ENCODE peak calls at places on chromosomes 1 and 21, in seven cellular contexts. B, F, X, N, R, V and K are unnamed samples.
A peak's percentile ranks its signal among the peaks of the same experiment; 100 is the strongest.

GRCh38 chr1:178928041-178928440 is 57.2 kb upstream of the ANGPTL1 start:
- DNase-seq in B (no peak), F (no peak), X (no peak), N (no peak), R (no peak), V (no peak), K (no peak)

GRCh38 chr1:43560286-43560685 is 29.6 kb downstream of the PTPRF start:
- DNase-seq in B (no peak), F (no peak), X (no peak), N (no peak), R (no peak), V (no peak), K (no peak)

GRCh38 chr1:42529724-42530161 is 66.7 kb downstream of the CCDC30 start:
- DNase-seq in B (no peak), F (no peak), X (peak; percentile 72), N (no peak), R (no peak), V (no peak), K (no peak)

GRCh38 chr1:107138767-107139445 is 1.9 kb upstream of the NTNG1 start:
- DNase-seq in B (no peak), F (no peak), X (peak; percentile 13), N (no peak), R (no peak), V (no peak), K (no peak)

GRCh38 chr1:21919520-21919919 is 17.6 kb downstream of the HSPG2 start:
- DNase-seq in B (no peak), F (no peak), X (peak; percentile 86), N (no peak), R (peak; percentile 58), V (no peak), K (no peak)

GRCh38 chr1:2403273-2403672 is 9.1 kb downstream of the PEX10 start:
- DNase-seq in B (no peak), F (no peak), X (no peak), N (no peak), R (no peak), V (no peak), K (no peak)

GRCh38 chr1:69913967-69914366 is 291.4 kb downstream of the LRRC40 start:
- DNase-seq in B (no peak), F (no peak), X (peak; percentile 15), N (no peak), R (no peak), V (no peak), K (no peak)

GRCh38 chr1:212981025-212981495 is 30.7 kb downstream of the VASH2 start:
- DNase-seq in B (no peak), F (no peak), X (no peak), N (no peak), R (no peak), V (no peak), K (no peak)

GRCh38 chr1:25993197-25993951 is 4.5 kb downstream of the PAFAH2 start:
- DNase-seq in B (no peak), F (no peak), X (no peak), N (no peak), R (peak; percentile 58), V (no peak), K (no peak)

GRCh38 chr1:152869808-152870419 is 8.2 kb upstream of the SMCP start:
- DNase-seq in B (peak; percentile 60), F (peak; percentile 81), X (peak; percentile 51), N (peak; percentile 65), R (peak; percentile 77), V (peak; percentile 40), K (no peak)

GRCh38 chr21:29526545-29526944 is 227.8 kb downstream of the BACH1 start:
- DNase-seq in B (no peak), F (no peak), X (no peak), N (no peak), R (no peak), V (no peak), K (no peak)

GRCh38 chr1:226685196-226685820 is 53.8 kb downstream of the ITPKB start:
- DNase-seq in B (no peak), F (no peak), X (no peak), N (no peak), R (no peak), V (no peak), K (no peak)

DNA sequence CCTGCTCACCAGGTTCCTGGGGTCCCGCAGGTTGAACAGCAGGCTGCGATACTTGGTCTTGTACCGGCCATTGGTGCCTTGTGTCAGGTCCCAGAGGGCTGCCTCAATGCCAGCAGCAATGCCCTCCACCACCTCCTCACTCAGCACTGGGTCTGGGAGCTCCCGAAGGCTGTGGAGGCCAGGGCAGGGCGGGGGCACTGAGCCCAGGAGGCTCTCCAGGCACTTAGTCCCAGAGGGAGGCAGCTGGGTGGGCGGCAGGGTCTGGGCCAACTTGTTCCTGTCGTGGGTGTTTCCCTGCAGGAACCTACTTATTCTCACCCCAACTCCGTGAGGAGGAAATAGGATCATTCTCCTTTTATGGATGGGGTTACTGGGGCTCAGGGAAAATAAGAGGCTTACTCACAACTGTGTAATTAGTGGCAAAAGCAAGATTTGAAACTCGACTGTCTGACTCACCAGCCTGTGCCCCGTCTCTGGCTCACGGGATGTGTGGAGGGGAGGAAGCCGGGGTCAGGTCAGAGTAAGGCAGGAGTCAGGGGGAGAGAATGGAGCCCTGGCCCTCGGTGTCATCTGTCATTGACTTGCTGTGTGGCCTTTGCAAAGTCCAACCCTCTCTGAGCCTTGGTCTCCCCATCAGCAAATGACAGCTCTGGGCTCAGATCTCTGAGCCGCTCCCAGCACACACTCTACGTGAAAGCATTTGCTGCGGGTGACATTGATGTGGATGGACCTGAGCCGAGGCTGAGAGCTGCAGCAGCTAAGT is 17.2 kb downstream of the SPOCD1 start:
- DNase-seq in B (peak; percentile 16), F (peak; percentile 34), X (peak; percentile 90), N (no peak), R (no peak), V (no peak), K (no peak)
- TF ChIP-seq RFX5 in B (no peak), F (no peak), X (no peak), N (no peak), R (no peak), V (no peak), K (no peak)

DNA sequence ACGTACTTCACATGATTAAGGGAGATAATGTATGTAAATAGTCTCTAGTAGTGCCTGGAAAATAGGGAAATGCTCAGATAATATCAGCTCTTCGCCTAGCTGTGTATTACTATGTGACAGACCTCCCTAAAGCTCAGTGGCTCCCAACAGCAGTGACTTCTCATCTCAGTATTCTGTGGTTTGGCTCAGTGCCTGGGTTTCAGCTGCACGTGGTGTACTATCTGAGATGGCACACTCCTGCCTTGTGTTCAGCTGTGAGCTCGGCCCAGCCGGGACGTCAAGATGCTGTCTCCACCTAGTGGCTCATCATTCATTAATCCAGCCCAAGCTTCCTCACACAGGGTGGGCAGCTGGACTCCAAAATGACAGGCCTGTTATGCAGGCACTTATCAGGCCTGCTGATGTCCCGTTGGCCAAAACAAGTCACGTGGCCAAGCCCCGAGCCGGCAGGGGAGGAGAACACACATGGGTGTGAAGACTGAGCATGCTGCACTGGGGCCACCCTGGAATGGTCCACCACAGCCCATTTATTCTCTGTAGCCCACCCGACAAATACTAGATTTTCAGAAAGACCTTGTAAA is 17.8 kb downstream of the SLFNL1 start:
- DNase-seq in B (peak; percentile 87), F (peak; percentile 79), X (peak; percentile 100), N (peak; percentile 86), R (peak; percentile 96), V (peak; percentile 95), K (no peak)
- H3K4me1 ChIP-seq in B (peaks cover 7% of the 10 kb centered on the region), F (peaks cover 85% of the 10 kb centered on the region), X (peaks cover 14% of the 10 kb centered on the region), N (peaks cover 18% of the 10 kb centered on the region), R (peaks cover 13% of the 10 kb centered on the region), V (peaks cover 9% of the 10 kb centered on the region), K (no peaks in the 10 kb centered on the region)

GRCh38 chr1:17869826-17870225 is 114.7 kb downstream of the ACTL8 start:
- DNase-seq in B (no peak), F (no peak), X (peak; percentile 62), N (no peak), R (no peak), V (no peak), K (no peak)
- TF ChIP-seq RFX5 in B (no peak), F (no peak), X (no peak), N (no peak), R (no peak), V (no peak), K (no peak)

DNA sequence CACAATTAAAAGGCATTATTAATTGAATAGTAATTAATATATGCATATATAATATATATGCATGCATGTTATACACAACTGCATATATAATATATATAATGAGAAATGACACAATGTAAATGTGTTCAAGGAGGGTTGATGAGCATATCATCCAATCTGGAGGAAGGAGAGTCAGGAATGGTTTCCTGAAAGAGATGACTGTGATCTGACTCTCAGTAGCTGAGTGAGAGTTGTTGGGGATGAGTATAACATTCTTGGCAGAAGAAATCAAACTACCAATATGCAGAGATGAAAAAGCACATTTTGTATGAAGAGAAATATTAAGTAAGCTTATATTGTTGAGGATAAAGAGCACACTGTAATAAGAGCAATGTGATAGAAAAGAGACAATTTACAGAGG is 37.3 kb downstream of the F13B start:
- DNase-seq in B (no peak), F (no peak), X (peak; percentile 43), N (no peak), R (no peak), V (no peak), K (no peak)
- H3K4me1 ChIP-seq in B (peaks cover 1% of the 10 kb centered on the region), F (peaks cover 24% of the 10 kb centered on the region), X (peaks cover 2% of the 10 kb centered on the region), N (no peaks in the 10 kb centered on the region), R (no peaks in the 10 kb centered on the region), V (no peaks in the 10 kb centered on the region), K (no peaks in the 10 kb centered on the region)

GRCh38 chr1:185939142-185939541 is 205.0 kb downstream of the HMCN1 start:
- DNase-seq in B (no peak), F (no peak), X (peak; percentile 70), N (no peak), R (no peak), V (no peak), K (no peak)
- TF ChIP-seq RFX5 in B (no peak), F (no peak), X (no peak), N (no peak), R (no peak), V (no peak), K (no peak)

GRCh38 chr1:115190766-115191165 is 101.5 kb upstream of the TSPAN2 start:
- DNase-seq in B (no peak), F (no peak), X (peak; percentile 58), N (no peak), R (no peak), V (no peak), K (no peak)
- H3K4me1 ChIP-seq in B (no peaks in the 10 kb centered on the region), F (peaks cover 38% of the 10 kb centered on the region), X (peaks cover 17% of the 10 kb centered on the region), N (peaks cover 25% of the 10 kb centered on the region), R (no peaks in the 10 kb centered on the region), V (no peaks in the 10 kb centered on the region), K (no peaks in the 10 kb centered on the region)

DNA sequence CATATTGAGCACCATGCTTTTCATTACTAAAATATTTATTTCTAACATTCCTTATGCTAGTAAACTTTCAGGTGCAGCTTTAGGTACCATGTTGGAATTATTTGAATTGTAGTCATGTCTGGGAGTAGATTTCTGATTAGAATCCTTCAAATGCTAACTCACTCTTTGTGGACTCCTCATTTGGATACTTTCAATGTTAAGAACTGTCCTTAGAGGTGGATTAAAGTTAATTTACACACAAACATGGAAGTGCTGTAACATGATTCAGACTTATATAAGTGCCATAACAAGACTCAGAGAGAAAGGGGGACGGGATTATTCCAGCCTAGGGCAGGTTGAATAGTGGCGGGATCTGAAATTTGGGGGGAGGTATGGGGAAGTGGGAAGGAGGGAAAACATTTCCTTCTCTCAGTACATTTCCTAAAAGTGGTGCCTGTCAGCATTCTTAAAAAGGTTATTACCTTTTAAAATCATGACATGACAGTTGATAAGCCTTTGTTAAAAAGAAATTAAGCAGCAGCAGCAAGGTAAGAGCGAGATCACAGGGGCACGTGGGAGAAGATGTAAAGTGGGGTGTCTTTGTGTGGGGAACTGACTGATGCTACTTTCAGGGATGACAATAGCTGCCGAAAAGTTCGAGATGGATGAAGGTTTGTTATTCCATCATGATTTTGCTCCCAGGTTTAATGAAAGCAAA is 44.4 kb downstream of the HHAT start:
- DNase-seq in B (no peak), F (peak; percentile 18), X (no peak), N (no peak), R (no peak), V (no peak), K (no peak)
- TF ChIP-seq RFX5 in B (no peak), F (no peak), X (no peak), N (no peak), R (no peak), V (no peak), K (no peak)